ENCODE peak calls at places on chromosome 2, in five cellular contexts. T is epithelial cell of proximal tubule, A is fibroblast of the aortic adventitia, J is cardiac muscle cell, L is IMR-90. C is an unnamed sample.

GRCh38 chr2:50535971-50536759 is 495.8 kb downstream of the NRXN1 start:
- DNase-seq in L (peak), T (no peak), A (peak), J (peak), C (peak)

GRCh38 chr2:65374555-65374954 is 57.8 kb downstream of the SPRED2 start:
- DNase-seq in T (no peak), L (no peak), A (no peak), J (no peak), C (no peak)

GRCh38 chr2:238499731-238500570 is 73.2 kb downstream of the ASB1 start:
- DNase-seq in J (no peak), T (no peak), A (no peak), L (no peak), C (no peak)

GRCh38 chr2:238128061-238129040 is 10.1 kb upstream of the KLHL30 start:
- DNase-seq in T (no peak), J (no peak), L (no peak), A (no peak), C (no peak)

GRCh38 chr2:147433822-147434221 is 411.0 kb upstream of the ACVR2A start:
- DNase-seq in J (no peak), T (no peak), A (no peak), L (no peak), C (no peak)

GRCh38 chr2:209526541-209526940 is 102.7 kb downstream of the MAP2 start:
- DNase-seq in A (peak), J (no peak), T (no peak), L (peak), C (no peak)

GRCh38 chr2:192005214-192005613 is 158.3 kb upstream of the CAVIN2 start:
- DNase-seq in L (no peak), A (no peak), T (no peak), J (no peak), C (no peak)

GRCh38 chr2:196399736-196400691 is 228.6 kb upstream of the STK17B start:
- DNase-seq in T (no peak), L (peak), J (no peak), A (peak), C (no peak)

GRCh38 chr2:6865346-6866238 is at the start of gene CMPK2:
- DNase-seq in J (peak), A (peak), T (no peak), L (peak), C (peak)

GRCh38 chr2:163574309-163574708 is 161.5 kb downstream of the FIGN start:
- DNase-seq in J (no peak), A (no peak), T (no peak), L (no peak), C (no peak)

GRCh38 chr2:1883476-1883875 is 139.2 kb upstream of the PXDN start:
- DNase-seq in J (no peak), L (no peak), A (no peak), T (no peak), C (no peak)

GRCh38 chr2:26712486-26713465 is 20.3 kb downstream of the KCNK3 start:
- DNase-seq in L (no peak), T (no peak), J (no peak), A (no peak), C (no peak)

GRCh38 chr2:207265849-207266248 is 100.1 kb upstream of the KLF7 start:
- DNase-seq in T (no peak), A (no peak), J (no peak), L (no peak), C (no peak)

GRCh38 chr2:134348239-134348638 is 94.4 kb downstream of the MGAT5 start:
- DNase-seq in T (no peak), A (peak), L (peak), J (no peak), C (no peak)

GRCh38 chr2:226489765-226490164 is 309.9 kb downstream of the IRS1 start:
- DNase-seq in L (peak), J (no peak), A (peak), T (peak), C (no peak)

GRCh38 chr2:217622205-217622621 is 380.6 kb downstream of the TNS1 start:
- DNase-seq in A (no peak), T (no peak), L (peak), J (no peak), C (peak)

DNA sequence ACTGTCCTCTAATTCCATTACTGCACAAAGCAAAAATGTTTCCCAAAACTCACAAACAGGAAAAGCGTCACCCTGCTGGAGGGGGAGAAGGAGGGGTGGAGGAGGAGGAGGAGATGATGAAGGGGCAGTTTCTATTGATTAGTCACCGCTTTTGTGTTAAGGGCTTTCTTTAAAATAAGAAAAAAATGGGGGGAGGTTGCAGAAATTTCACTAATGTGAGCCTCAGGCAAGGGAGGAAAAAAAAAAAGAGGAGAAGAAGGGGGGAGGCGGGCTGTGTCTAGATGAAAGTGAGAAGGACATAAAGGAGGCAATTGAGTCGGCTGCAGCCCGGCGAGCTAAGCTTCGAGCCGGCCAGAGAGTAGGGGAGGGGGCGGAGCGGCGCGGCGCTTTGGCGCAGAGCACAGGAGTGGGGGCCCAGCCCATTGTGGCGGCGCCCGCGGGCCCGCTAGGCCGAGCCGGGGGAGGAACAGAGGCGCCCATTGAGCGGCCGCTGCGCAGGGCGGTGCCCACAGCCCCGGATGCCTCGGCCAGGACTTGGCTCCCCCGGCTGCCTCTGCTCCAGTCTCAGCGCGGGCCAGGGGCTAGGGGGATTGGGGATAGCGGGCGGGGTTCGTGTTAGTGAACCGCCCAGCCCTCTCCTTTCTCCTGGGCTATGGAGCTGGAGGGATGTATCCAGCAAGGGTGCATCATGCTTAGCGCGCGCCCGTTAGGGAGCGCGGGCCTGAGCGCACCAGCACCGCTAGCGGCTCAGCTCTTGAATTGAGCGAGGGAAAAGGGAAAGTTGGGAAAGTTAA is 7.9 kb downstream of the PAX3 start:
- DNase-seq in T (no peak), J (peak), A (no peak), L (no peak), C (peak)
- TF ChIP-seq CTCF in T (no peak), J (no peak), A (no peak), L (no peak), C (no peak)

DNA sequence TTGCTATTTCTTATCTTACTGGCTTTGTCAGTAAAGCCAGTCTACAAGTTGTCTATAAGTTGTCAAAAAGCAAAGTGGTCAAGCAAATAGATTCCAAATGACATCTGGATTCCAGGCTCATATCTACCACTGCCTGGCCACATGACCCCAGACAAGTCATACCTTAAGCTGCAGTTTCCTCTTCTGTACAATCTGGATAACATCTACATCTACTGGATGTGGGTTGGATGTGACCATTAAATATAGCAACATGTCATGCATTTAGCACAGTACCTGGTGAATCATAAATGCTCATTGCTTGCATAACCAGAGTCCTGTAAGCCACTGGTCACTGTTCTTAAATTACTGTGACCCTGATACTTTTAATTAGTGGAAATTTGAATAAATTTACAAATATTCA is 16.8 kb downstream of the COBLL1 start:
- DNase-seq in L (no peak), J (no peak), T (no peak), A (peak), C (no peak)
- TF ChIP-seq CTCF in L (no peak), J (no peak), T (no peak), A (no peak), C (no peak)

GRCh38 chr2:227577555-227577954 is 21.1 kb upstream of the SCYGR2 start:
- DNase-seq in A (no peak), L (no peak), T (no peak), J (no peak), C (no peak)

GRCh38 chr2:227576812-227577211 is 21.9 kb upstream of the SCYGR2 start:
- DNase-seq in J (no peak), T (no peak), L (no peak), A (no peak), C (no peak)

GRCh38 chr2:227576110-227576509 is 22.6 kb upstream of the SCYGR2 start:
- DNase-seq in L (peak), A (no peak), T (no peak), J (no peak), C (no peak)

GRCh38 chr2:227582369-227582768 is 16.3 kb upstream of the SCYGR2 start:
- DNase-seq in J (no peak), A (no peak), T (no peak), L (no peak), C (no peak)

DNA sequence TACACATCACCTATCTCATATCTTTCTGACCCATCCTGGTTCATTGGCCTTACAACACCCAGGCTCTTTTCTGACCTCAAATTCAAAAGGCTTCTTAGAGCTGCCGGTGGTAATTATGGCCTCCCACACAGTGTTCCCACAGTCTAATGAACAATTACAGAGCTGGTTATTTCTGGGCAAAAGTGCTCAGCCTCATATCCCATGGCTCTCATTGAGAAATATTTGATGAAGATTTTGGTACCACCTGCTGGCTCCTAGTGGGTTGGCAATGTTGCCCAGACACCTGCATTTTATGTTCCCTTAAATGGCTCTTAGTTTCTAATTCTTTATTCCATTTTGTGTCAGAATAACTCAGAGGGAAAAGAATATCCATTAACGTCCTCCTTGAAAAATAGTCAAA is 20.1 kb upstream of the SCYGR2 start:
- DNase-seq in T (no peak), L (no peak), J (no peak), A (no peak), C (no peak)
- TF ChIP-seq CTCF in T (peak), L (no peak), J (no peak), A (no peak), C (no peak)

GRCh38 chr2:88967844-88968243 is 276.4 kb downstream of the RPIA start:
- DNase-seq in A (peak), L (no peak), J (peak), T (no peak), C (no peak)
- TF ChIP-seq CTCF in A (peak), L (peak), J (peak), T (peak), C (no peak)

DNA sequence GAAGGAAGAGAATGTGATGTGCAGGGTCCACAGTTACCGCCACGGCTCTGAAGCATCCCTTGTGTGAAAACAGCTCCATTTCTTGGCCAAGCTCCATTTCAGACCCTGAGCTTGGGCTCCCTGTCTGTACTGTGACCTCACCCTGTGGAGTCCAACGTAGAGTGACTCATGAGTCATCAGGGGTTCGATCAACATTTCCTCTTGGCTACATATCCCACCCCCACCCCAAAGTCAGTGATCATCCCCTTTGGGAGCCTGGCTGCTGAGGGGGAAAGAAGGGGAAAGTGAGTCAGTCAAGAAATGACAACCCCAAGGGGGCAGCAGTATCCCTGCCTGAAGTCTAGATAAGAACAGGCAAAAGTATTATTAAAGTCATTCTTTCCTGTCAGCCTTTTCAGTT is 62.2 kb downstream of the PAPOLG start:
- DNase-seq in A (no peak), J (no peak), T (no peak), L (peak), C (no peak)
- TF ChIP-seq CTCF in A (peak), J (peak), T (peak), L (no peak), C (no peak)

DNA sequence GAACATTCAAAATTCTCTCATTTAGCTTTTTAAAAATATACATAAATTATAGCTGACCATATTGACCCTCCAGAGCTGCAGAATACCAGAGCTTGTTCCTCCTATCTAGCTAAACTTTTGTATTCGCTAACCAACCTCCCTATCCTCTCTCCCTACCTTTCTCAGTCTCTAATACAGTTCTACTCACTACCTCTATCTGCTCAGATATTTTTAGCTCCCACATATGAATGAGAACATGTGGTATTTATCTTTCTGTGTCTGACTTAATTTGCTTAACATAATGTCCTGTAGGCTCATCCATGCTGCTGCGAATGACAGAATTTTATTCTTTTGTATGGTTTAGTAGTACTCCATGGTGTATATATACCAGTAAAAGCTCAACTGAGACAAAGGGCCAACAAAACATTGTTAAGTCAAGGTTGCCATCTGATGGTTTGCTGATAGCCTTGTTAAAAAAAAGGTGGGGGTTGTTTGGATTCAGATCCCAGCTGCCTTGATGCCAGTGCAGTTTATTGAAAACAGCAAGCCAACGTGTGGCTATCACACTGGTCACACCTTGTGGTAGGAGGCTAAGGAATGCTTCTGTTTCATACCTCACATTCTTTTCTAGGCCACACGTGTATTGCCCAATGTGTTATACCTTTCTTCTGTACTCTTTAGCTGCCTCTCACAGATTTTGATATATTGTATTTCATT is 101.5 kb downstream of the VWA3B start:
- DNase-seq in L (no peak), J (no peak), A (peak), T (no peak), C (no peak)
- TF ChIP-seq CTCF in L (no peak), J (no peak), A (no peak), T (peak), C (no peak)

DNA sequence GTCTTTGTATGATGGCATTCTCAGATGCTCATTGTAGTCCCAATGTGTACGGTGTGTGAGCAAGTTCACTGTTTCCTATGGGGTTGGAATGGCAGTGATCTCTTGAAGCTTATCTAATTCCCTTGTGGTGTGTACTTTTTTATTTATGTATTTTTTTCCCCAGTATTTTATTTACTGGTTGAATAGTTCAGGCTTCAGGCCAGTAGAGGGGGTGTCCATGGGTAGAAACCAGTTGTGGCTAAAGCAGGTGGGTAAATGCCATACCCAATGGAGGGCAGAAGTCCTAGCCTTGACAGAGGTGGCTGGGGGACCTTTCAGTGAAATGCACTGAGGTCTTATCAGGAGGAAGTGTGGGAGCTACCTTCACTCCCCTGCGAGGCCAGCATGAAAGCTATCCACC is 351.4 kb upstream of the CWC22 start:
- DNase-seq in J (no peak), A (no peak), T (no peak), L (no peak), C (no peak)
- TF ChIP-seq CTCF in J (peak), A (no peak), T (peak), L (no peak), C (no peak)

GRCh38 chr2:11502740-11503292 is 31.0 kb upstream of the GREB1 start:
- DNase-seq in J (no peak), A (no peak), T (no peak), L (peak), C (no peak)

GRCh38 chr2:11503354-11503927 is 30.4 kb upstream of the GREB1 start:
- DNase-seq in J (no peak), A (no peak), L (no peak), T (no peak), C (no peak)

GRCh38 chr2:11498543-11499034 is 32.6 kb upstream of the E2F6 start:
- DNase-seq in J (peak), T (no peak), L (no peak), A (no peak), C (peak)

GRCh38 chr2:11499081-11499743 is 33.3 kb upstream of the E2F6 start:
- DNase-seq in L (no peak), J (peak), A (no peak), T (no peak), C (peak)

GRCh38 chr2:11500702-11501303 is 33.0 kb upstream of the GREB1 start:
- DNase-seq in J (no peak), T (no peak), L (no peak), A (no peak), C (no peak)
- TF ChIP-seq CTCF in J (no peak), T (no peak), L (no peak), A (no peak), C (no peak)

GRCh38 chr2:75481041-75481836 is 79.5 kb downstream of the EVA1A start:
- DNase-seq in A (peak), T (no peak), L (peak), J (no peak), C (no peak)
- TF ChIP-seq CTCF in A (peak), T (peak), L (peak), J (peak), C (no peak)

C was measured in nephron progenitor cell.